ENCODE peak calls at places on chromosomes 3 and 15, in five cellular contexts. T, J, O, N and D are unnamed samples.

GRCh38 chr15:67556964-67557570 is 14.6 kb downstream of the MAP2K5 start:
- DNase-seq in O (no peak), N (no peak), T (no peak), J (no peak), D (no peak)

GRCh38 chr3:51269466-51269865 is 115.6 kb upstream of the MANF start:
- DNase-seq in N (no peak), J (no peak), T (peak; percentile 10), O (no peak), D (no peak)

GRCh38 chr3:54596087-54596486 is 331.8 kb downstream of the LRTM1 start:
- DNase-seq in O (no peak), N (no peak), J (no peak), T (no peak), D (no peak)

GRCh38 chr3:126522363-126522788 is 1.6 kb upstream of the CHST13 start:
- DNase-seq in N (peak; percentile 63), T (peak; percentile 55), O (peak; percentile 28), J (peak; percentile 28), D (peak; percentile 50)

GRCh38 chr3:193030276-193030675 is 112.6 kb upstream of the MB21D2 start:
- DNase-seq in J (peak; percentile 18), T (peak; percentile 40), O (no peak), N (no peak), D (no peak)

GRCh38 chr15:42576040-42576594 is 711 bp downstream of the STARD9 start:
- DNase-seq in J (no peak), N (no peak), T (peak; percentile 9), O (no peak), D (no peak)

GRCh38 chr15:72796515-72797337 is 13.2 kb upstream of the ADPGK start:
- DNase-seq in J (peak; percentile 35), T (peak; percentile 49), N (peak; percentile 40), O (peak; percentile 15), D (peak; percentile 67)

GRCh38 chr15:39145146-39145545 is 435.7 kb upstream of the THBS1 start:
- DNase-seq in J (no peak), N (no peak), T (no peak), O (no peak), D (no peak)

GRCh38 chr3:71104090-71104489 is 479.4 kb downstream of the FOXP1 start:
- DNase-seq in T (peak; percentile 63), O (no peak), J (peak; percentile 83), N (no peak), D (no peak)

GRCh38 chr3:121719423-121719822 is 30.1 kb downstream of the GOLGB1 start:
- DNase-seq in J (no peak), T (no peak), N (no peak), O (no peak), D (no peak)

GRCh38 chr3:155960060-155960459 is 89.6 kb downstream of the GMPS start:
- DNase-seq in T (peak; percentile 88), N (no peak), J (no peak), O (no peak), D (no peak)

GRCh38 chr3:18556503-18556902 is 131.4 kb upstream of the SATB1 start:
- DNase-seq in N (no peak), J (no peak), O (no peak), T (peak; percentile 1), D (no peak)

GRCh38 chr15:78438595-78439285 is 724 bp downstream of the IREB2 start:
- DNase-seq in T (peak; percentile 23), N (peak; percentile 12), J (no peak), O (no peak), D (no peak)

GRCh38 chr3:42839616-42840015 is 30.4 kb downstream of the ACKR2 start:
- DNase-seq in T (peak; percentile 75), J (peak; percentile 60), N (no peak), O (peak; percentile 63), D (no peak)

GRCh38 chr15:100878601-100879000 is 1.0 kb upstream of the ALDH1A3 start:
- DNase-seq in N (no peak), T (no peak), O (no peak), J (no peak), D (no peak)

GRCh38 chr15:29968099-29968892 is 114.5 kb upstream of the GOLGA8J start:
- DNase-seq in N (peak; percentile 27), T (no peak), J (no peak), O (no peak), D (no peak)

GRCh38 chr3:175274474-175275218 is 415.5 kb downstream of the NAALADL2 start:
- DNase-seq in J (no peak), T (no peak), O (no peak), N (no peak), D (no peak)

GRCh38 chr3:126102530-126102951 is 18.6 kb upstream of the SLC41A3 start:
- DNase-seq in T (peak; percentile 76), J (no peak), O (no peak), N (no peak), D (peak; percentile 87)

DNA sequence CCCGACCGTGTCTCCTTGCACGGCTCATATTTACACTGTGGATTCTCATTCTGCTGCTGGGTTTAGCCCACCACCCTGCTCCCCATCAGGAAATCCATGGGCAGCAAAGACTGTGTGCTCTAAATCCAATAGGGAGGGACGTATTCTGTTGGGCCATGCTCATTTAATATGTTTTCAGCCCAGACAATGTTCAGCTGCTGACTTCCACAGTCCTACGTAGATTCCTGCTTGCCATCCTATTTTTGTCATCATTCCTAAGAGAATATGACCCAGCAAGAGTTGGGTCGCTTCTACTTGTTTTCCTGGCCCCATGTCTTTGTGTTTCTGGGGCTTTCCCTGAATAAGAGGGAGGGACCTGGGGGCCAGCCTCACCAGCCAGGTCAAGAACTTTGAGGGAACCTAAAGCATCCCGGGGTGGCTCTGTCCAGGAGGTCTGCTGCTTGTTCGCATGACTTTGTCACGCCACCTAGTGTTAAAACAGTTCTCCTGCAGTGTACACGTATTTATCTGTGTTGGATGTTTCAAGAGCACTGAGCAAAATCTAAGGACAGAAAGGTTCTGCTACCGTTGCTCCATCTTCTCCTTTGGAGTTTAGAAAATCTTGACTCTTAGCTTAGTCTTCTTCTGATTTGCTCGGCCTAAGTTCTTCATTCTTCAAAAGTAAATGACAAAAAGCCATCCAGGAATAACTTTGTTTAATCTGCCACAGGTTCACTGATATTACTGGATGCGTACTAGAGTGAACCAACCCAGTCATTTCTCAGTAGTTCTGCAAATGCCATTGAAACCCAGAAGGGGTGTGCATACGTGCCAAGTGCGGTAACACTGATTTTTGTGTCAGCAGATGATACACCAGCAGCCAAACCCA is 79.8 kb upstream of the NR2E3 start:
- DNase-seq in N (no peak), O (peak; percentile 43), T (peak; percentile 84), J (peak; percentile 56), D (no peak)
- TF ChIP-seq CTCF in N (peak; percentile 81), O (peak; percentile 70), T (peak; percentile 78), J (peak; percentile 71), D (peak; percentile 75)

GRCh38 chr3:139433089-139433488 is 43.2 kb downstream of the RBP2 start:
- DNase-seq in N (no peak), J (no peak), T (no peak), O (no peak), D (no peak)

GRCh38 chr3:139425745-139426400 is 36.4 kb upstream of the COPB2 start:
- DNase-seq in N (no peak), T (no peak), J (peak; percentile 5), O (no peak), D (no peak)

GRCh38 chr3:139423232-139423631 is 33.8 kb upstream of the COPB2 start:
- DNase-seq in J (no peak), O (no peak), T (no peak), N (no peak), D (no peak)

GRCh38 chr3:139430467-139430866 is 41.0 kb upstream of the COPB2 start:
- DNase-seq in J (no peak), T (no peak), N (no peak), O (no peak), D (no peak)

GRCh38 chr3:139427283-139428060 is 38.0 kb upstream of the COPB2 start:
- DNase-seq in O (peak; percentile 60), J (peak; percentile 41), T (peak; percentile 88), N (no peak), D (no peak)
- TF ChIP-seq CTCF in O (peak; percentile 92), J (peak; percentile 63), T (peak; percentile 73), N (peak; percentile 94), D (peak; percentile 75)

DNA sequence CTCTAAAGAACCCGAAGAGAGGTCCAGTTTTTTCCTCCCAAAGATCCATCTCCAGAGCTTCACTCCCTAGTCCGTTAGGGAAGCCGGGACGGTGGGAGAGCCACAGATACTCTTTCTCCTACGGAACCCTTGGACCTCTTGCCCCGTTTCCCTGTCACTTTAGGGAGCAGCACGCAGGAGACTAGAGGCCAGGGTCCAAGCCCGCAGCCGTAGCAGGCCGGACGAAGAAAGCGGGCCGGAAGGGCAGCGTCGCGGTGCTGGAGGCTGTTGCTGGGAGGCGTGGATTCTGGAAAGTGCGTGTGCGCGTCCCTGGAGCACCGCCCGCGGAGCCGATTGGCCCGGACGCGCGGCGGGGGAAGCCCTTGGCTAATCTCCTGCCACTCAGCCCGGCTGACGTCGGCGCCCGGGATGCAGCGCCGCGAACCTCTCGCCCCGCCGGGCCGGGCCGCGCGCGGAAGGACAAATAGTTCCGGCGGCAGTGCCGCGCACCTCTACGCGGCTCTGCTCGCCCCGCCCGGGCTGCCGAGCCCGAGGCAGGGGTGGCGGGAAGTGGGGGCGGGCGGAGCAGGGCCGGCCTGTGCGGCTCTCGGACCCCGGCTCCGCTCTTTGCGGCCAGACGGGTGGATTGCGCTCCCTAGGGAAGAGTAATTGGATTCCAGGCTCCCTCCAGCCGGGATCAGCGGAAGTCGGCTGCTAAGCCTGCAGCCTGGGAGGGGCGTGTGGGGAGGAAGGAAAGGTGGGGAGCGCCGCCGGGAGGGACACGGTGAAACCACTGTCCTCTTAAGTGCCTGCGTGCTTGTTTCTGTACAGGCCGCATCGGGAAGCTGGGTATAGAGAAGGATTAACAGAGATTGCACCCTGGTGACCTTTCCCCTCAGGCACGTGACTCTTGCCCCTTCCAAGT is 31.3 kb upstream of the TCF12 start:
- DNase-seq in T (peak; percentile 99), O (peak; percentile 86), N (peak; percentile 85), J (peak; percentile 99), D (peak; percentile 91)
- TF ChIP-seq CTCF in T (no peak), O (no peak), N (peak; percentile 14), J (no peak), D (no peak)

DNA sequence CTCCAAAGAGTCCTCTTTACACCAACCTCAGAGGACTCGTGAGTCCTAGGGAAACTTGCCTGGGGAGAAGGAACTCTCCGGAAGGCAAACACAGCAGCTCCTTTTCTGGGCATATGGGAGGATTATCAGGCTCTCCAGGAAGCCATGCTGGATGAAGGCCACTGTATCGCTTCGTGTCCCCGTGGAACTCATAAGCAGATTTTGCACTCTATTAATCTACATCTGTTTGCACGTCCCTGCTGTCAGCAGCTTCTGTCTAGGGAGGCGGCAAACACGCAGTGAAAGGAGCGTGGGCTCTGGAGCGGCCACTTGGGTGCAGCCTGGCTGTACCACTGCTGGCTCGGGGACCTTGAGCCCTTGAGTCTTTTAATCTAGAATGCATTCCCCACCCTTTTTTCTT is 102.2 kb downstream of the ADCY5 start:
- DNase-seq in J (peak; percentile 13), T (peak; percentile 30), N (no peak), O (no peak), D (peak; percentile 87)
- TF ChIP-seq CTCF in J (no peak), T (no peak), N (no peak), O (no peak), D (no peak)